ENCODE peak calls at places on chromosome 5, in seven cellular contexts. F is M059J; Z is iPS-NIHi11; Y is CD8-positive, alpha-beta memory T cell; R is fibroblast of mammary gland; C is NCI-H1092; O is spleen. K is an unnamed sample.

GRCh38 chr5:31990701-31991110 is 183.4 kb downstream of the GOLPH3 start:
- DNase-seq in Z (no peak), R (no peak), F (peak), C (no peak), O (peak), Y (no peak), K (peak)

GRCh38 chr5:59593608-59594007 is 299.9 kb downstream of the PDE4D start:
- DNase-seq in Y (no peak), R (no peak), O (no peak), C (no peak), Z (no peak), F (no peak), K (no peak)

GRCh38 chr5:92810036-92810435 is 771.0 kb downstream of the NR2F1-AS1 start:
- DNase-seq in C (no peak), Z (no peak), F (no peak), O (no peak), Y (no peak), R (no peak), K (no peak)

GRCh38 chr5:57382665-57383064 is 99.9 kb downstream of the ACTBL2 start:
- DNase-seq in F (no peak), Y (no peak), R (no peak), Z (no peak), O (no peak), C (no peak), K (no peak)

GRCh38 chr5:17951392-17952169 is 317.3 kb downstream of the TAF11L14 start:
- DNase-seq in Y (no peak), C (no peak), O (no peak), Z (peak), R (no peak), F (peak), K (peak)

GRCh38 chr5:36692791-36693763 is 86.7 kb downstream of the SLC1A3 start:
- DNase-seq in C (no peak), O (peak), F (peak), R (peak), Y (no peak), Z (peak), K (peak)

GRCh38 chr5:2222246-2222645 is 339.5 kb upstream of the IRX4 start:
- DNase-seq in O (no peak), C (no peak), Z (no peak), F (no peak), R (no peak), Y (no peak), K (no peak)

GRCh38 chr5:88870280-88870679 is 12.7 kb downstream of the MEF2C start:
- DNase-seq in F (no peak), R (no peak), O (no peak), Y (no peak), C (no peak), Z (no peak), K (no peak)

GRCh38 chr5:132526974-132527564 is 16.3 kb downstream of the IL5 start:
- DNase-seq in R (peak), Y (no peak), O (no peak), C (no peak), F (no peak), Z (no peak), K (no peak)

GRCh38 chr5:55160493-55161209 is 680 bp downstream of the GPX8 start:
- DNase-seq in O (no peak), C (no peak), R (peak), Y (no peak), F (peak), Z (peak), K (peak)

GRCh38 chr5:76867027-76867426 is 17.2 kb downstream of the S100Z start:
- DNase-seq in O (no peak), C (no peak), F (peak), Y (no peak), Z (no peak), R (no peak), K (no peak)